ENCODE peak calls at places on chromosomes 7 and 10, in four cellular contexts. D is fibroblast of pulmonary artery; S is activated naive CD4-positive, alpha-beta T cell treated with Interleukin-2 at 50 U/mL for 16 hours; C is stimulated activated CD8-positive, alpha-beta memory T cell treated with anti-CD3 and anti-CD28 coated beads, Interleukin-7, amount 100 ng/mL, for 1 hour. P is an unnamed sample.

GRCh38 chr7:17236603-17237002 is 61.8 kb upstream of the AHR start:
- DNase-seq in C (no peak), D (peak), S (no peak), P (no peak)

GRCh38 chr10:89837173-89838001 is 136.0 kb downstream of the KIF20B start:
- DNase-seq in S (peak), D (peak), C (no peak), P (no peak)

GRCh38 chr10:43039629-43040481 is 37.0 kb upstream of the RET start:
- DNase-seq in C (no peak), D (no peak), S (no peak), P (no peak)

GRCh38 chr7:107744345-107744750 is 406 bp downstream of the CBLL1 start:
- DNase-seq in S (no peak), C (peak), D (no peak), P (no peak)

GRCh38 chr10:23955456-23955855 is 253.5 kb upstream of the KIAA1217 start:
- DNase-seq in S (no peak), C (no peak), D (no peak), P (no peak)

GRCh38 chr10:103614511-103615158 is 121.1 kb downstream of the NEURL1 start:
- DNase-seq in D (no peak), S (no peak), C (no peak), P (no peak)

GRCh38 chr10:75211007-75211735 is 575 bp downstream of the VDAC2 start:
- DNase-seq in C (no peak), S (peak), D (peak), P (no peak)

GRCh38 chr10:124354411-124355382 is 64.0 kb downstream of the OAT start:
- DNase-seq in S (peak), C (no peak), D (peak), P (no peak)

GRCh38 chr7:8246020-8246419 is 15.9 kb downstream of the ICA1 start:
- DNase-seq in C (no peak), S (no peak), D (no peak), P (no peak)

GRCh38 chr7:3107889-3108570 is 64.4 kb upstream of the CARD11 start:
- DNase-seq in S (no peak), D (no peak), C (no peak), P (no peak)

GRCh38 chr7:226281-226882 is 34.0 kb downstream of the FAM20C start:
- DNase-seq in S (no peak), D (no peak), C (no peak), P (no peak)

GRCh38 chr7:522071-522937 is 2.7 kb upstream of the PDGFA start:
- DNase-seq in C (no peak), D (peak), S (peak), P (no peak)

GRCh38 chr7:79823246-79823951 is 311.2 kb upstream of the GNAI1 start:
- DNase-seq in C (no peak), D (peak), S (no peak), P (no peak)

GRCh38 chr7:48839108-48839507 is 85.2 kb upstream of the CDC14C start:
- DNase-seq in D (no peak), C (no peak), S (no peak), P (no peak)

GRCh38 chr7:74525881-74526280 is 72.2 kb downstream of the GTF2IRD1 start:
- DNase-seq in D (no peak), S (no peak), C (no peak), P (no peak)

GRCh38 chr7:24884401-24884800 is 95.6 kb downstream of the OSBPL3 start:
- DNase-seq in C (no peak), S (no peak), D (no peak), P (no peak)

GRCh38 chr7:31890751-31891150 is 179.5 kb downstream of the PDE1C start:
- DNase-seq in C (no peak), S (no peak), D (peak), P (no peak)

GRCh38 chr7:152647009-152647408 is 28.9 kb downstream of the XRCC2 start:
- DNase-seq in D (no peak), C (no peak), S (no peak), P (no peak)

GRCh38 chr7:148116954-148117353 is 473.6 kb upstream of the C7orf33 start:
- DNase-seq in S (no peak), D (no peak), C (no peak), P (no peak)

GRCh38 chr7:14761506-14762296 is 140.8 kb downstream of the DGKB start:
- DNase-seq in S (no peak), D (peak), C (no peak), P (no peak)

GRCh38 chr10:10359263-10359662 is 658.4 kb upstream of the CELF2 start:
- DNase-seq in C (no peak), S (no peak), D (no peak), P (no peak)

GRCh38 chr7:120733143-120733542 is 124.8 kb downstream of the TSPAN12 start:
- DNase-seq in D (peak), S (no peak), C (no peak), P (no peak)

GRCh38 chr10:70880077-70880534 is 8.3 kb downstream of the PCBD1 start:
- DNase-seq in C (peak), S (peak), D (peak), P (no peak)

GRCh38 chr7:111362660-111363059 is 199.6 kb downstream of the IMMP2L start:
- DNase-seq in C (no peak), S (no peak), D (peak), P (no peak)

GRCh38 chr10:106956216-106956915 is 208.1 kb downstream of the SORCS1 start:
- DNase-seq in S (no peak), C (no peak), D (no peak), P (no peak)